ENCODE peak calls at places on chromosomes 1 and 21, in six cellular contexts. R is A549, N is GM12878, Q is K562, T is endothelial cell of umbilical vein, D is HepG2. A is an unnamed sample.
A peak's percentile ranks its signal among the peaks of the same experiment; 100 is the strongest.

GRCh38 chr1:31539329-31539728 is 37.0 kb upstream of the TINAGL1 start:
- DNase-seq in R (no peak), Q (no peak), D (no peak), N (no peak), T (no peak), A (no peak)

GRCh38 chr1:207748737-207749528 is 2.9 kb upstream of the CD46 start:
- DNase-seq in Q (peak; percentile 70), T (no peak), R (no peak), D (peak; percentile 33), N (no peak), A (peak; percentile 55)

GRCh38 chr1:184792450-184792969 is 37.9 kb upstream of the EDEM3 start:
- DNase-seq in N (no peak), D (peak; percentile 75), T (peak; percentile 90), Q (no peak), R (peak; percentile 49), A (peak; percentile 94)

GRCh38 chr1:210294991-210295773 is 33.5 kb upstream of the HHAT start:
- DNase-seq in R (no peak), N (no peak), T (no peak), Q (no peak), D (no peak), A (no peak)

GRCh38 chr1:93964777-93965200 is 55.6 kb upstream of the GCLM start:
- DNase-seq in Q (peak; percentile 4), N (peak; percentile 8), R (peak; percentile 25), D (peak; percentile 90), T (no peak), A (peak; percentile 53)

GRCh38 chr1:180563013-180563827 is 4.5 kb downstream of the OVAAL start:
- DNase-seq in T (peak; percentile 65), Q (peak; percentile 87), N (no peak), D (peak; percentile 27), R (peak; percentile 32), A (peak; percentile 4)

GRCh38 chr1:66984491-66984890 is 59.7 kb downstream of the MIER1 start:
- DNase-seq in T (no peak), D (no peak), N (peak; percentile 62), R (no peak), Q (no peak), A (no peak)

GRCh38 chr1:174956086-174956485 is 43.7 kb upstream of the CACYBP start:
- DNase-seq in R (no peak), Q (no peak), D (no peak), N (no peak), T (no peak), A (no peak)

GRCh38 chr1:32907435-32907834 is 6.2 kb upstream of the TMEM54 start:
- DNase-seq in R (no peak), Q (no peak), T (no peak), D (no peak), N (no peak), A (no peak)

GRCh38 chr1:98702976-98703375 is 41.5 kb downstream of the SNX7 start:
- DNase-seq in Q (no peak), N (no peak), R (no peak), D (no peak), T (no peak), A (no peak)

GRCh38 chr1:225917536-225917935 is 6.5 kb downstream of the PYCR2 start:
- DNase-seq in N (no peak), T (no peak), Q (peak; percentile 37), R (no peak), D (no peak), A (no peak)

GRCh38 chr21:26332873-26333272 is 162.3 kb upstream of the APP start:
- DNase-seq in R (no peak), N (no peak), D (no peak), T (no peak), Q (no peak), A (no peak)

GRCh38 chr1:101567582-101568189 is 330.9 kb downstream of the S1PR1 start:
- DNase-seq in T (peak; percentile 42), Q (peak; percentile 29), R (peak; percentile 1), N (no peak), D (peak; percentile 3), A (peak; percentile 39)

GRCh38 chr1:38561699-38562098 is 297.9 kb downstream of the RRAGC start:
- DNase-seq in T (no peak), N (no peak), D (no peak), R (no peak), Q (peak; percentile 59), A (no peak)

GRCh38 chr1:183926978-183927377 is 110.5 kb downstream of the COLGALT2 start:
- DNase-seq in Q (no peak), D (no peak), N (no peak), R (no peak), T (no peak), A (no peak)

GRCh38 chr1:193058529-193059281 is 455 bp downstream of the UCHL5 start:
- DNase-seq in N (peak; percentile 62), Q (peak; percentile 84), R (peak; percentile 22), D (peak; percentile 35), T (peak; percentile 58), A (peak; percentile 83)

GRCh38 chr1:12407050-12407961 is 177.5 kb downstream of the VPS13D start:
- DNase-seq in Q (peak; percentile 81), D (peak; percentile 56), N (peak; percentile 9), R (peak; percentile 13), T (peak; percentile 91), A (peak; percentile 39)

GRCh38 chr21:43934716-43935705 is 70.0 kb downstream of the AGPAT3 start:
- DNase-seq in N (no peak), D (no peak), Q (no peak), R (no peak), T (no peak), A (no peak)

GRCh38 chr1:161159915-161160248 is 582 bp downstream of the USP21 start:
- DNase-seq in D (no peak), R (no peak), T (no peak), Q (no peak), N (no peak), A (no peak)
- TF ChIP-seq MYC in D (no peak), R (no peak), T (no peak), Q (no peak), N (no peak), A (no peak)

GRCh38 chr1:153550827-153551512 is 1.9 kb upstream of the S100A3 start:
- DNase-seq in T (no peak), R (no peak), N (no peak), D (no peak), Q (no peak), A (peak; percentile 82)

GRCh38 chr1:153550398-153550758 is 1.3 kb upstream of the S100A3 start:
- DNase-seq in N (no peak), D (no peak), R (no peak), Q (no peak), T (no peak), A (no peak)

GRCh38 chr1:153547560-153548551 is 1.2 kb downstream of the S100A3 start:
- DNase-seq in D (no peak), R (no peak), T (no peak), N (no peak), Q (no peak), A (peak; percentile 62)

GRCh38 chr1:153549741-153550397 is 811 bp upstream of the S100A3 start:
- DNase-seq in D (no peak), R (no peak), N (no peak), T (no peak), Q (no peak), A (no peak)

GRCh38 chr1:153548722-153549695 is at the start of gene S100A3:
- DNase-seq in Q (no peak), T (peak; percentile 86), R (peak; percentile 91), D (no peak), N (no peak), A (peak; percentile 43)
- TF ChIP-seq MYC in Q (no peak), T (no peak), R (no peak), D (no peak), N (no peak), A (no peak)

GRCh38 chr1:240962086-240962485 is 350.1 kb upstream of the GREM2 start:
- DNase-seq in R (no peak), D (no peak), N (no peak), Q (no peak), T (no peak), A (no peak)
- TF ChIP-seq MYC in R (no peak), D (no peak), N (no peak), Q (no peak), T (no peak), A (no peak)

GRCh38 chr1:7511381-7511780 is 259.7 kb upstream of the VAMP3 start:
- DNase-seq in R (no peak), N (no peak), T (no peak), D (no peak), Q (no peak), A (no peak)

GRCh38 chr1:7508830-7509508 is 262.1 kb upstream of the VAMP3 start:
- DNase-seq in Q (no peak), D (no peak), N (no peak), T (no peak), R (no peak), A (no peak)

GRCh38 chr1:7510389-7510931 is 260.6 kb upstream of the VAMP3 start:
- DNase-seq in D (no peak), N (no peak), R (no peak), Q (no peak), T (no peak), A (no peak)

GRCh38 chr1:7508052-7508745 is 262.9 kb upstream of the VAMP3 start:
- DNase-seq in D (no peak), T (no peak), N (no peak), Q (no peak), R (no peak), A (no peak)

DNA sequence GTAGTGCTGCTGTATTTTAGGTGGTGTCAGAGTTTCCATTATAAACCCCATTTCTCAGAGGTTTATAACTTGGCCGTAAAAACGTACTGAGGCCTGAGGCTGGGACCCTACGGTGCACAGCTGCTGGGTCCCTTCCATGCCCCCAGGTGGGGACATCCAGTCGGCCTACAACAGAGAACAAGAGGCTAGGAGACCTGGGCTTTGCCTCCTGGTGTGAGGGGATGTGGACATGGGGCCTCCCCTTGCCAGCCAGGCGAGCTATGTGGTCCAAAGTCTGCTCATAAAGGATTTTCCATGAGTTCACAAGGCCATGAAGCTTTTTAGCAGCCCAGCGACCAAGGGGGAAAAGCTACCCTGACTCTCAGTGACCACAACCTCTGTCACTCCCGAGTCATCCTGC is 261.5 kb upstream of the VAMP3 start:
- DNase-seq in R (no peak), N (no peak), T (no peak), D (no peak), Q (no peak), A (no peak)
- TF ChIP-seq MYC in R (no peak), N (no peak), T (no peak), D (no peak), Q (no peak), A (no peak)

A was measured in NB4.